ENCODE peak calls at places on chromosomes 12 and 14, in seven cellular contexts. P, K, W, G, D, O and I are unnamed samples.

GRCh38 chr14:96986701-96987474 is 189.7 kb downstream of the VRK1 start:
- DNase-seq in O (no peak), G (no peak), W (no peak), D (no peak), K (no peak), P (no peak), I (no peak)

GRCh38 chr14:37584211-37585100 is 10.6 kb downstream of the FOXA1 start:
- DNase-seq in P (no peak), O (no peak), D (no peak), W (peak; percentile 45), G (no peak), K (no peak), I (no peak)

GRCh38 chr14:96962337-96962736 is 165.2 kb downstream of the VRK1 start:
- DNase-seq in P (no peak), W (no peak), K (no peak), O (no peak), D (no peak), G (no peak), I (no peak)

GRCh38 chr14:90911121-90911520 is 94.9 kb upstream of the TTC7B start:
- DNase-seq in O (no peak), G (no peak), K (no peak), W (no peak), P (no peak), D (peak; percentile 8), I (no peak)

GRCh38 chr12:6958609-6959375 is 7.6 kb downstream of the PTPN6 start:
- DNase-seq in P (no peak), D (no peak), W (no peak), O (no peak), K (no peak), G (no peak), I (no peak)

GRCh38 chr12:116712458-116713303 is 25.2 kb downstream of the SPRING1 start:
- DNase-seq in P (no peak), D (no peak), K (no peak), W (no peak), G (no peak), O (no peak), I (peak; percentile 46)

GRCh38 chr12:40752011-40752410 is 59.8 kb downstream of the CNTN1 start:
- DNase-seq in W (no peak), O (no peak), K (no peak), G (no peak), D (no peak), P (no peak), I (no peak)

GRCh38 chr12:131087302-131087818 is 133.7 kb downstream of the ADGRD1 start:
- DNase-seq in W (peak; percentile 27), O (no peak), G (no peak), P (no peak), K (no peak), D (no peak), I (no peak)

GRCh38 chr14:44029933-44030332 is 477.1 kb downstream of the FSCB start:
- DNase-seq in P (no peak), W (no peak), K (no peak), G (no peak), O (no peak), D (peak; percentile 36), I (peak; percentile 2)

GRCh38 chr14:101736585-101736984 is 24.9 kb upstream of the PPP2R5C start:
- DNase-seq in G (no peak), O (no peak), K (no peak), W (no peak), P (no peak), D (no peak), I (no peak)

GRCh38 chr12:19198272-19198671 is 68.7 kb downstream of the PLEKHA5 start:
- DNase-seq in D (peak; percentile 32), P (no peak), G (no peak), W (no peak), O (no peak), K (no peak), I (peak; percentile 47)

GRCh38 chr12:75644472-75645072 is 133.2 kb upstream of the KRR1 start:
- DNase-seq in D (no peak), P (no peak), O (no peak), W (no peak), K (no peak), G (no peak), I (no peak)

GRCh38 chr14:63544641-63545234 is 1.6 kb upstream of the PPP2R5E start:
- DNase-seq in K (no peak), P (peak; percentile 18), D (peak; percentile 63), O (no peak), G (no peak), W (no peak), I (peak; percentile 15)

GRCh38 chr14:91098591-91098990 is 15.3 kb upstream of the DGLUCY start:
- DNase-seq in P (no peak), K (no peak), D (no peak), W (no peak), O (no peak), G (no peak), I (no peak)

GRCh38 chr12:124559182-124560017 is 8.0 kb downstream of the NCOR2 start:
- DNase-seq in K (no peak), W (no peak), P (no peak), O (no peak), G (no peak), D (no peak), I (no peak)

GRCh38 chr12:12693111-12693671 is 2.8 kb downstream of the GPR19 start:
- DNase-seq in W (no peak), D (no peak), P (no peak), G (peak; percentile 77), O (no peak), K (no peak), I (no peak)

GRCh38 chr12:68612675-68613074 is 2.0 kb downstream of the RAP1B start:
- DNase-seq in G (no peak), K (no peak), P (no peak), W (no peak), D (no peak), O (no peak), I (no peak)

GRCh38 chr12:68614772-68615171 is 4.1 kb downstream of the RAP1B start:
- DNase-seq in W (no peak), D (no peak), K (no peak), P (no peak), G (no peak), O (no peak), I (no peak)

GRCh38 chr12:68613209-68613904 is 2.7 kb downstream of the RAP1B start:
- DNase-seq in G (no peak), D (no peak), K (no peak), O (no peak), W (no peak), P (no peak), I (no peak)

GRCh38 chr12:68612245-68612644 is 1.5 kb downstream of the RAP1B start:
- DNase-seq in K (no peak), G (no peak), W (no peak), D (peak; percentile 41), P (no peak), O (no peak), I (no peak)

GRCh38 chr12:68614105-68614679 is 3.5 kb downstream of the RAP1B start:
- DNase-seq in D (no peak), G (no peak), O (no peak), W (no peak), P (no peak), K (no peak), I (no peak)
- H3K27ac ChIP-seq in D (no peak overlapping the region), G (peak overlapping the region; percentile 46), O (no peak overlapping the region), W (no peak overlapping the region), P (no peak overlapping the region), K (no peak overlapping the region), I (no peak overlapping the region)

DNA sequence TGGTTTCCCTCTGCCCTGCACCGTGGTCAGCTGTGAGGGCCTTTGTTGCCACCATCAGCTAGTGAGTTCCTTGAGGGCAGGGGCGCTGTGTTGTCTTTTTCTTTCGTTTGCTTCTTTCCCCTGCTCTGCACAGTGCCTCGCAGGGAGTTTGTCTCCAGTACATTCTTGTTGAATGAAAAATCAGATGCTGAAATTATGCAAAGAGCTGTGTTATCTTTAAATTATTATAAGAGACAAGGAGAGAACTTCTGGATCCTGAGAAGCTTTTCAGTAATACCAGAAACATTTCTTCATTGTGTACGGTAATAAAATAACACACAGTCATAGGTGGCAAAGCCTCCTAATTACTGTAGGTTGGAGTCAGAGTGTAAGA is 14.9 kb downstream of the EML1 start:
- DNase-seq in O (no peak), K (no peak), W (no peak), P (no peak), G (no peak), D (no peak), I (no peak)
- TF ChIP-seq CTCF in O (no peak), K (no peak), W (no peak), P (no peak), G (no peak), D (no peak), I (no peak)

GRCh38 chr12:94925206-94925605 is 78.3 kb downstream of the NDUFA12 start:
- DNase-seq in W (no peak), O (no peak), P (no peak), K (no peak), G (no peak), D (no peak), I (no peak)
- H3K27ac ChIP-seq in W (no peak overlapping the region), O (no peak overlapping the region), P (no peak overlapping the region), K (no peak overlapping the region), G (no peak overlapping the region), D (no peak overlapping the region), I (no peak overlapping the region)

GRCh38 chr12:42585846-42586226 is 3.7 kb downstream of the PRICKLE1 start:
- DNase-seq in W (no peak), G (no peak), K (no peak), P (no peak), O (no peak), D (no peak), I (no peak)

GRCh38 chr12:42585175-42585845 is 4.2 kb downstream of the PRICKLE1 start:
- DNase-seq in K (no peak), W (no peak), P (no peak), G (no peak), O (no peak), D (no peak), I (no peak)

GRCh38 chr12:42587564-42588307 is 1.8 kb downstream of the PRICKLE1 start:
- DNase-seq in G (no peak), P (peak; percentile 10), K (no peak), O (no peak), W (no peak), D (no peak), I (no peak)

GRCh38 chr12:42584539-42585174 is 4.9 kb downstream of the PRICKLE1 start:
- DNase-seq in K (no peak), P (no peak), W (no peak), D (peak; percentile 59), O (no peak), G (no peak), I (no peak)

DNA sequence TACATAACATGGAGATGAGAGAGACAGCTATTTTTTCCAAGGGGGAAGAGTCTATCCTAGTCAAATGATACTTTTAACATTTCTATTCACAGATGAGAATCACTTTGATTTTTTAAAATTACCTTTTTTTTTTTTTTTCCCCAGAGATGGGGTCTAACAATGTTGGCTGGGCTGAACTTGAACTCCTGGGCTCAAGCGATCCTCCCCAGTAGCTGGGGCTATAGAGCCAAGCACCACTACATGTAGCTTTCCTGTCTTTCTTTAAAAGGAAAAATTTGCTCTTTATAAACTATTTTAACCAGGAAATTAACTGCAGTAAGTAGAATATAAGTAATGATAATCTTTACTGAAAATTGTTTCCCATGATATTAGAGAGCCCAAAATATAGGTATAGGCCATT is 3.3 kb downstream of the PRICKLE1 start:
- DNase-seq in G (no peak), O (no peak), W (no peak), K (no peak), D (no peak), P (no peak), I (no peak)
- TF ChIP-seq CTCF in G (no peak), O (no peak), W (peak; percentile 24), K (no peak), D (peak; percentile 29), P (no peak), I (no peak)

GRCh38 chr14:95222870-95223398 is 65.6 kb upstream of the DICER1 start:
- DNase-seq in K (peak; percentile 48), P (no peak), G (no peak), W (no peak), D (peak; percentile 77), O (no peak), I (no peak)
- H3K27ac ChIP-seq in K (peak overlapping the region; percentile 73), P (peak overlapping the region; percentile 71), G (no peak overlapping the region), W (no peak overlapping the region), D (no peak overlapping the region), O (no peak overlapping the region), I (no peak overlapping the region)